ENCODE peak calls at places on chromosomes 12 and 14, in seven cellular contexts. B is CD4-positive, CD25-positive, alpha-beta regulatory T cell; F is transverse colon; X is OCI-LY7; V is PC-3; R is CD4-positive, alpha-beta memory T cell; W is H1. Y is an unnamed sample.

GRCh38 chr12:15937902-15938301 is 26.8 kb downstream of the DERA start:
- DNase-seq in B (no peak), F (no peak), X (no peak), V (no peak), R (no peak), W (no peak), Y (no peak)

GRCh38 chr14:89957791-89958190 is 2.1 kb downstream of the TDP1 start:
- DNase-seq in B (no peak), F (no peak), X (no peak), V (peak; percentile 21), R (no peak), W (no peak), Y (no peak)

GRCh38 chr14:65993103-65993502 is 493.1 kb upstream of the CCDC196 start:
- DNase-seq in B (no peak), F (no peak), X (no peak), V (no peak), R (no peak), W (no peak), Y (no peak)

GRCh38 chr12:3364661-3365264 is 126.2 kb upstream of the PRMT8 start:
- DNase-seq in B (no peak), F (no peak), X (no peak), V (no peak), R (no peak), W (no peak), Y (no peak)

GRCh38 chr12:64175254-64175945 is 46.7 kb downstream of the KICS2 start:
- DNase-seq in B (no peak), F (no peak), X (no peak), V (no peak), R (no peak), W (no peak), Y (peak; percentile 53)

GRCh38 chr12:117986705-117987469 is 18.1 kb upstream of the KSR2 start:
- DNase-seq in B (no peak), F (no peak), X (no peak), V (peak; percentile 94), R (no peak), W (no peak), Y (peak; percentile 10)

GRCh38 chr14:32711103-32711680 is 227.5 kb upstream of the NPAS3 start:
- DNase-seq in B (no peak), F (no peak), X (peak; percentile 60), V (peak; percentile 73), R (no peak), W (no peak), Y (peak; percentile 77)

GRCh38 chr12:77845831-77846230 is 15.1 kb downstream of the NAV3 start:
- DNase-seq in B (no peak), F (no peak), X (no peak), V (peak; percentile 86), R (no peak), W (no peak), Y (peak; percentile 61)

GRCh38 chr14:99688210-99688581 is 4.1 kb downstream of the CYP46A1 start:
- DNase-seq in B (no peak), F (no peak), X (no peak), V (no peak), R (no peak), W (no peak), Y (no peak)

DNA sequence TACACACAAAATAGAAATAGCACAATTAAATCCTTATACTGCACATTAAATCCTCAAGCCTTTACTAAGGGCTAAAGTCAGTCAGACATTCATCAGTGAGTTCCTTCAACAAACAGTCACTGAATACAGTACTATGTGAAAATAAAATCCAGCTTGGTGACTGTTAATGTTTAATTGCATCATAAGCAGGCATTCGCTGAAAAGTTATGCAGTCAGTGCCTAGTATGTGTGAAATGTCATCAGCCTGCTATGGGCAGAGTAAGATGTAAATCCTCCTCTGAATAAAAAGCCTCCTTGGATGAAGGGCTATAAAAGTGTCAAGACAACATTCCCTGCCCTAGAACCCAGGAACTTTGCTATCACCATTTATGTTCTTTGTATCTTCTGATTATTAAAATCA is 116.4 kb downstream of the PRICKLE1 start:
- DNase-seq in B (no peak), F (no peak), X (no peak), V (peak; percentile 19), R (no peak), W (no peak), Y (peak; percentile 75)
- H3K4me1 ChIP-seq in B (peaks cover 4% of the 10 kb centered on the region), F (peaks cover 7% of the 10 kb centered on the region), X (peaks cover 31% of the 10 kb centered on the region), V (peaks cover 29% of the 10 kb centered on the region), R (peaks cover 9% of the 10 kb centered on the region), W (peaks cover 2% of the 10 kb centered on the region), Y (peaks cover 21% of the 10 kb centered on the region)

GRCh38 chr12:89669197-89669596 is 39.4 kb downstream of the ATP2B1 start:
- DNase-seq in B (no peak), F (no peak), X (no peak), V (no peak), R (no peak), W (no peak), Y (no peak)

GRCh38 chr12:89662623-89663022 is 46.0 kb downstream of the ATP2B1 start:
- DNase-seq in B (no peak), F (no peak), X (no peak), V (no peak), R (no peak), W (no peak), Y (peak; percentile 39)

GRCh38 chr12:89663577-89664357 is 44.9 kb downstream of the ATP2B1 start:
- DNase-seq in B (no peak), F (no peak), X (peak; percentile 49), V (peak; percentile 66), R (no peak), W (no peak), Y (peak; percentile 69)

GRCh38 chr12:89664441-89664840 is 44.2 kb downstream of the ATP2B1 start:
- DNase-seq in B (no peak), F (no peak), X (no peak), V (no peak), R (no peak), W (no peak), Y (no peak)

DNA sequence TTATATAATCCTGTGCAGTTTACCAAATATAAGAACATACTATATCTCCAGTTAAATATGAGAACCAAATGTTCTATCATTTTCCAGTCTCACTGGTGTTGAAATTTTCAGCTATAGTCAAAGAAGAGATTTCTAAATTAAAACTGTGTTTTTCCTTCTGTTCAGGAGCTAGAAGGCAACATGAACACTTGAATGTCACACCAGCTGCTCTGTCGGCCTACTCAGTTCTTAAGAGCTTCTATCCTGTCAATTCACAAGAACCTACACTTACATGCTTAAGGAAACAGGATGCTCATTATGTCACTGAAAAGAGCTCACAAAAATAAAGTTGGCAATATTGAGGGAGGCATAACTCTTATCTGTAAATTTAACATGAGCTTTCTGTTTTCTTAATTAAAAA is 43.1 kb downstream of the ATP2B1 start:
- DNase-seq in B (no peak), F (no peak), X (no peak), V (no peak), R (no peak), W (no peak), Y (no peak)
- H3K4me1 ChIP-seq in B (peaks cover 52% of the 10 kb centered on the region), F (peaks cover 16% of the 10 kb centered on the region), X (peaks cover 11% of the 10 kb centered on the region), V (peaks cover 18% of the 10 kb centered on the region), R (peaks cover 87% of the 10 kb centered on the region), W (no peaks in the 10 kb centered on the region), Y (peaks cover 36% of the 10 kb centered on the region)

GRCh38 chr12:92566448-92567040 is 136.2 kb upstream of the PLEKHG7 start:
- DNase-seq in B (no peak), F (no peak), X (no peak), V (no peak), R (no peak), W (no peak), Y (no peak)
- H3K4me1 ChIP-seq in B (peaks cover 5% of the 10 kb centered on the region), F (peaks cover 11% of the 10 kb centered on the region), X (peaks cover 40% of the 10 kb centered on the region), V (no peaks in the 10 kb centered on the region), R (peaks cover 26% of the 10 kb centered on the region), W (no peaks in the 10 kb centered on the region), Y (peaks cover 19% of the 10 kb centered on the region)

DNA sequence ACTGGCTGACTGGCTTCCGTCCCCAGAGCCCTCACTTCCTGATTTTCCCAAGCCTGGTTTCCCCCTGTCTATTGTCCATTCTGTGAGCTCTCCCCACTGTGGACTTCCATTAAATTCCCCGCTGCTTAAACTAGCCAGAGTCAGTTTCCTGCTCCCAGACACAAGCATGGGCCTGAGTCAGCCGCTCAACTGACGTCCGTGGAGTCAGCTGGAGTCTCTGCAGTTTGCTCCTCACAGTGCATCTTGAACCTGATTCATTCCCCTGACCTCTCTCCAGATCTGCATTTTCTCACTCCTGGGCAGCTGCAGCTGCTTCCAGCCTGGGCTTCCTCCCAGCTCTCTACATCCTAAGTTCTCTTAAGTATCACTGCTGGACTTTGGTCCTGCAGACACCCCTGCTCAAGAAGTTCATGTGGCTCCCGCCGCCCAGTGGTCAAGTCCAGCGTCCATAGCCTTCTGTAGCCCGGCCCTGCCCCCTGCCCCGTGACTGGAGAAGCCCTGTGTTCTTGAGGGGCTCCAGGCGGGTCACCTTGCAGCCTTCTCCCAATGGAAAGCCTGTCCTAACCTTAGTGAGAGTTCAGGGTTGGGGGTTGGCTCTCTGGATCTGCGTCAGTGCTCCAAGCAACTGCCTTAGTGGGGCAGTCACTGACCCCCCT is 20.0 kb downstream of the NFKBIA start:
- DNase-seq in B (no peak), F (peak; percentile 65), X (no peak), V (no peak), R (no peak), W (no peak), Y (peak; percentile 81)
- H3K4me1 ChIP-seq in B (no peaks in the 10 kb centered on the region), F (peaks cover 26% of the 10 kb centered on the region), X (no peaks in the 10 kb centered on the region), V (no peaks in the 10 kb centered on the region), R (no peaks in the 10 kb centered on the region), W (peaks cover 7% of the 10 kb centered on the region), Y (peaks cover 31% of the 10 kb centered on the region)

DNA sequence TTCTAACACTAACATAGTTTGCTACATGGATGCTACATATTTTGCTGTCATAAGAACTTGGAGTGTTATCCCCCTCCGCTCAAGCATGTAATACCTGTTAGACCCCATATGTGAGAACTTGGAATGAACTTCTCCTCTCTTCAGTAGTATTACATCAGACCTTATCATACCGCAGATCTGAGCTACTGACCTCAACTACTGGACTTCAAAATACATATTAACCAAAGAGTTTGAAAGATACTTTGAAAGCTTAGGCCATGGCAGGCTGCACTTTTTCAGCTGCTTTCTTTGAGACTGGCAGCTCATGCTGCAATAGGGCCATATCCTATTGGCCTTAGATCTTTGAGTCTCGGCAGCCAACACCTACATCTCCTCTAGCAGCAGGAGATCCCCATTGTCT is 74.8 kb downstream of the EEA1 start:
- DNase-seq in B (no peak), F (no peak), X (no peak), V (no peak), R (no peak), W (no peak), Y (no peak)
- H3K4me1 ChIP-seq in B (no peaks in the 10 kb centered on the region), F (no peaks in the 10 kb centered on the region), X (no peaks in the 10 kb centered on the region), V (no peaks in the 10 kb centered on the region), R (no peaks in the 10 kb centered on the region), W (no peaks in the 10 kb centered on the region), Y (no peaks in the 10 kb centered on the region)

Y was measured in adipocyte.